ENCODE peak calls at places on chromosomes 3 and 15, in nine cellular contexts. H, G, E, B, Z, T, N, P and I are unnamed samples.

GRCh38 chr3:171974986-171975837 is 64.2 kb upstream of the FNDC3B start:
- DNase-seq in B (peak), P (no peak), N (no peak), H (no peak), G (peak), Z (no peak), T (no peak), E (no peak), I (peak)

GRCh38 chr3:101261506-101261905 is 58.9 kb downstream of the IMPG2 start:
- DNase-seq in G (peak), H (no peak), E (no peak), Z (no peak), T (no peak), P (no peak), B (no peak), N (no peak), I (no peak)

GRCh38 chr15:37078000-37078399 is 22.3 kb downstream of the MEIS2 start:
- DNase-seq in T (no peak), G (no peak), E (no peak), B (no peak), H (no peak), Z (no peak), N (no peak), P (no peak), I (no peak)

GRCh38 chr3:43861635-43862034 is 170.9 kb downstream of the ABHD5 start:
- DNase-seq in N (no peak), T (no peak), P (no peak), Z (no peak), G (no peak), B (no peak), E (no peak), H (no peak), I (no peak)

GRCh38 chr3:14608298-14608697 is 43.3 kb upstream of the CCDC174 start:
- DNase-seq in B (no peak), G (no peak), H (no peak), T (no peak), Z (no peak), E (no peak), N (no peak), P (no peak), I (no peak)

GRCh38 chr3:69031635-69032034 is 18.2 kb upstream of the EOGT start:
- DNase-seq in H (no peak), B (no peak), P (no peak), T (no peak), Z (no peak), N (no peak), G (peak), E (no peak), I (no peak)

GRCh38 chr3:32175607-32176197 is 62.8 kb upstream of the CMTM8 start:
- DNase-seq in T (no peak), B (no peak), P (no peak), Z (no peak), H (peak), G (peak), E (peak), N (no peak), I (peak)

GRCh38 chr3:71881732-71882131 is 96.8 kb upstream of the PROK2 start:
- DNase-seq in P (no peak), G (no peak), B (no peak), Z (no peak), E (no peak), H (no peak), N (no peak), T (no peak), I (no peak)

GRCh38 chr3:73094127-73094526 is 32.7 kb downstream of the EBLN2 start:
- DNase-seq in H (no peak), Z (no peak), N (no peak), G (no peak), P (no peak), E (no peak), B (no peak), T (no peak), I (no peak)

GRCh38 chr3:183085634-183086390 is 13.5 kb downstream of the MCCC1 start:
- DNase-seq in E (no peak), Z (no peak), H (peak), N (no peak), B (no peak), T (no peak), G (peak), P (no peak), I (no peak)
- TF ChIP-seq CTCF in E (peak), Z (no peak), H (peak), N (no peak), B (no peak), T (peak), G (peak), P (peak), I (peak)

DNA sequence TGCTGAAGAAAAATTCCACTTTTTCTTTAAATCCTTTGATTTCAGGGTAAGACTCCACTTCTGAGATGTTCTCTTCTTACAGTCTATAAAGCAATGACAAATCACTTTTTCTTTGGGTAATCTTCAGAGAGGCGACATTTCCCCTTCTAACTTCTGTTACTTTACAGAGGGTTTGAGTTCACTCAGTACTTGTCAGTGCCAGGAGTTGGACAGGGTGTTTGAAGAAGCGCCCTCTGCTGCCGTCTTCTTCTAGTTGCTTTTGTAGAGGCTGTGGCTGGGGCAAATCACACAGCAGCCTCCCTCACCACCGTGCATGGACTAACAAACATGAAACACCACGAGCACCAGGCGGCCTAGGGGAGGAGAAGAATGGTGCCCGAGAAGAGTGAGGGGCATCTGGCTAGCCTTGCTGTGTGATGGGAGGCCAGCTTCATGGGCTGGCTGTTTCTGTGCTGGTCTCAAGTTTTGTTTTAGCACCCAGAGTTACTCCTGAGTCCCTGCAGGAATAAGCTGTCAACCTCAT is at the start of gene CD80:
- DNase-seq in B (no peak), P (peak), T (no peak), Z (peak), E (peak), G (peak), H (peak), N (peak), I (peak)
- TF ChIP-seq CTCF in B (no peak), P (peak), T (no peak), Z (peak), E (peak), G (peak), H (no peak), N (no peak), I (peak)

GRCh38 chr3:196949750-196950149 is 7.4 kb upstream of the NCBP2 start:
- DNase-seq in T (no peak), G (no peak), P (no peak), H (no peak), N (no peak), B (no peak), Z (no peak), E (no peak), I (no peak)

GRCh38 chr3:196947860-196948441 is 5.6 kb upstream of the NCBP2 start:
- DNase-seq in G (no peak), Z (no peak), T (no peak), N (no peak), H (no peak), B (no peak), E (no peak), P (no peak), I (no peak)

GRCh38 chr3:196948442-196949365 is 6.4 kb upstream of the NCBP2 start:
- DNase-seq in T (no peak), Z (no peak), N (no peak), P (no peak), B (no peak), G (no peak), E (no peak), H (no peak), I (no peak)

GRCh38 chr3:196951371-196951770 is 9.0 kb upstream of the NCBP2 start:
- DNase-seq in H (no peak), B (no peak), P (no peak), Z (no peak), E (no peak), G (no peak), N (no peak), T (no peak), I (no peak)

GRCh38 chr3:196947136-196947859 is 5.0 kb upstream of the NCBP2 start:
- DNase-seq in H (no peak), P (no peak), B (no peak), T (no peak), E (no peak), G (no peak), N (no peak), Z (no peak), I (no peak)
- TF ChIP-seq CTCF in H (no peak), P (no peak), B (no peak), T (no peak), E (no peak), G (peak), N (no peak), Z (no peak), I (no peak)

GRCh38 chr3:184143327-184143726 is 8.2 kb downstream of the EIF2B5 start:
- DNase-seq in N (no peak), B (no peak), E (no peak), P (no peak), Z (no peak), T (no peak), H (no peak), G (no peak), I (no peak)

GRCh38 chr3:184144505-184144904 is 9.3 kb downstream of the EIF2B5 start:
- DNase-seq in P (no peak), E (no peak), Z (no peak), H (no peak), B (no peak), G (no peak), N (no peak), T (no peak), I (no peak)

GRCh38 chr3:184142199-184142598 is 7.0 kb downstream of the EIF2B5 start:
- DNase-seq in E (no peak), T (no peak), P (no peak), Z (no peak), G (no peak), H (no peak), B (no peak), N (no peak), I (no peak)

GRCh38 chr3:184145881-184146280 is 9.3 kb upstream of the DVL3 start:
- DNase-seq in P (no peak), B (no peak), Z (no peak), E (no peak), H (no peak), T (no peak), G (no peak), N (no peak), I (no peak)

DNA sequence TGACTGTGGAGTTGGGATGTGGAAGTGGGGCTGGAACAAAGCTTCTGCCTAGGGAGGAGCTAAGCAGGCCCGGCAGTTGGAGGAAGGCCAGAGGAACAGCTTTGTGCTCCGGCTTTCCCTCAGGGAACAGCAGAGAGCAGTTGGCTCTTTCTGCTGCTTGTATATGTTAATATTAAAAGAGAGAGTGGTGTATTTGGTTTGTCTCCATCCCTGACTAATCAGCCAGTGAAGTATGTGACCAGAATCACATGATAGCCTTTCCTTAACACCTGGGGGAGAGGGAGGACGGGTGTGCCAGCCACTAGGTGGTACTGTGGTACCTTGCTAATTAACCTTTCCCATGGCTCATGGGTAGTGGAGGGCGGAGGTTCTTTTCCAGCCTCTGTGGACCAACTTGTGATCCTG is 10.0 kb downstream of the EIF2B5 start:
- DNase-seq in E (peak), Z (no peak), P (peak), G (peak), T (no peak), N (no peak), H (peak), B (peak), I (peak)
- TF ChIP-seq CTCF in E (peak), Z (no peak), P (peak), G (peak), T (no peak), N (peak), H (no peak), B (peak), I (peak)

GRCh38 chr15:60652870-60653269 is 173.9 kb upstream of the ICE2 start:
- DNase-seq in G (no peak), Z (no peak), P (no peak), T (no peak), N (no peak), B (no peak), H (no peak), E (no peak), I (no peak)

GRCh38 chr15:60656491-60657284 is 177.7 kb upstream of the ICE2 start:
- DNase-seq in Z (no peak), T (no peak), E (no peak), H (no peak), P (no peak), N (no peak), B (no peak), G (peak), I (peak)

GRCh38 chr15:60652245-60652644 is 173.3 kb upstream of the ICE2 start:
- DNase-seq in H (no peak), P (no peak), T (no peak), G (no peak), N (no peak), E (no peak), B (no peak), Z (no peak), I (no peak)

GRCh38 chr15:60655252-60655651 is 176.3 kb upstream of the ICE2 start:
- DNase-seq in Z (no peak), H (no peak), T (no peak), N (no peak), E (no peak), G (no peak), P (no peak), B (no peak), I (no peak)

GRCh38 chr15:60656041-60656440 is 177.1 kb upstream of the ICE2 start:
- DNase-seq in Z (no peak), P (no peak), B (no peak), H (peak), E (no peak), G (no peak), N (no peak), T (no peak), I (no peak)
- TF ChIP-seq CTCF in Z (no peak), P (no peak), B (no peak), H (no peak), E (no peak), G (no peak), N (no peak), T (no peak), I (no peak)

GRCh38 chr3:194930439-194931204 is 244.9 kb downstream of the FAM43A start:
- DNase-seq in P (no peak), E (no peak), H (peak), B (peak), G (peak), Z (no peak), T (no peak), N (peak), I (peak)

GRCh38 chr3:194925614-194926013 is 239.9 kb downstream of the FAM43A start:
- DNase-seq in G (no peak), B (no peak), T (no peak), E (no peak), Z (no peak), H (no peak), P (no peak), N (no peak), I (no peak)

GRCh38 chr3:194931366-194931765 is 245.7 kb downstream of the FAM43A start:
- DNase-seq in Z (no peak), B (no peak), T (no peak), N (no peak), P (no peak), E (no peak), G (no peak), H (no peak), I (no peak)

GRCh38 chr3:194928183-194928736 is 242.6 kb downstream of the FAM43A start:
- DNase-seq in B (no peak), H (no peak), N (no peak), P (no peak), E (no peak), G (peak), Z (no peak), T (no peak), I (peak)

DNA sequence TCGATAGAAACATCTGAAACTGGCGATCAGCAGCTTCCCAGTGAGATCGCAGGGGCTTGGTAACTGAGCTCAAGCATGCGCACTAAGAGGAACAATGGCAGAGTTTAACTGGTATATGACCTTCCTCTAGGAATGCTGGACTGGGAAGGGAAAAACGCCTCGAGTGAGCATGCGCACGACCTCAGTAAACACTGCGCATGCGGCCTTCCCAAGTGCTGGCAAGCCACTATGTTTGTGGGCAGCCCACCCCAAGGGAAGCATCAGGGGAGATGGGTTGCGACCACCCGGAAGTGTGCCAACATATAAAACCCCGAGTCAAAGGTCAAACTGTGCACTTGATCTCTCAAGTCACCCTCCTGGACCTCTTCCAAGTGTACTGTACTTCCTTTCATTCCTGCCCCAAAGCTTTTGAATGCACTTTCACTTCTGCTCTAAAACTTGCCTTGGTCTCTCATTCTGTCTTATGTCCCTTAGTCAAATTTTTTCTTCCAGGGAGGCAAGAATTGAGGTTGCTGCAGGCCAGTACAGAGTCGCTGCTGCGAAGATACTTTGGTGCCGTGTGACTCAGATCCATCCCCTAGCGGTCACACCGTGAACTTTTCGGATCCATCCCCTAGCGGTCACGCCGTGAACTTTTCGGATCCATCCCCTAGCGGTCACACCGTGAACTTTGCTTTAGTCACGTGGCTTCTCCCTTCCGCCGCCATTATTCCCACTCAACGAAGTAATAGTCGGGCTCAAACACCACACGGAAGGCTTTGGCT is 243.3 kb downstream of the FAM43A start:
- DNase-seq in G (peak), N (no peak), H (peak), Z (no peak), E (no peak), P (no peak), B (no peak), T (no peak), I (no peak)
- TF ChIP-seq CTCF in G (peak), N (peak), H (peak), Z (no peak), E (no peak), P (peak), B (no peak), T (peak), I (peak)